ENCODE peak calls at places on chromosomes 7 and 10, in eight cellular contexts. M is right lobe of liver, W is OCI-LY7, S is fibroblast of pulmonary artery, P is fibroblast of villous mesenchyme, A is PC-3, Q is endodermal cell, H is fibroblast of the aortic adventitia. T is an unnamed sample.

GRCh38 chr7:82678716-82679115 is 235.1 kb upstream of the CACNA2D1 start:
- DNase-seq in S (no peak), W (peak), H (no peak), M (no peak), A (no peak), Q (no peak), P (no peak), T (no peak)

GRCh38 chr7:74499835-74500388 is 46.2 kb downstream of the GTF2IRD1 start:
- DNase-seq in W (no peak), P (no peak), A (no peak), H (no peak), Q (no peak), S (no peak), M (no peak), T (no peak)

GRCh38 chr7:151436446-151437162 is 3.3 kb downstream of the CRYGN start:
- DNase-seq in Q (no peak), P (peak), W (no peak), A (no peak), M (no peak), S (no peak), H (peak), T (no peak)

GRCh38 chr7:138527746-138528223 is 67.7 kb downstream of the TRIM24 start:
- DNase-seq in A (no peak), M (no peak), H (peak), Q (peak), W (peak), S (peak), P (peak), T (peak)

GRCh38 chr7:107846324-107846723 is 43.3 kb upstream of the SLC26A3 start:
- DNase-seq in A (no peak), W (no peak), M (no peak), H (no peak), S (no peak), Q (no peak), P (no peak), T (no peak)

GRCh38 chr7:2872296-2872874 is 28.3 kb upstream of the GNA12 start:
- DNase-seq in S (no peak), M (no peak), Q (no peak), W (peak), P (no peak), A (no peak), H (no peak), T (no peak)

GRCh38 chr7:135575296-135575695 is 17.6 kb downstream of the NUP205 start:
- DNase-seq in S (no peak), A (no peak), H (no peak), W (peak), M (no peak), Q (no peak), P (peak), T (no peak)

GRCh38 chr10:45564303-45564959 is 108.1 kb downstream of the ZFAND4 start:
- DNase-seq in W (no peak), Q (no peak), P (no peak), S (no peak), M (no peak), A (no peak), H (no peak), T (no peak)

GRCh38 chr10:90604636-90605035 is 253.2 kb downstream of the HTR7 start:
- DNase-seq in Q (no peak), M (no peak), P (peak), W (no peak), S (no peak), H (no peak), A (no peak), T (no peak)

GRCh38 chr10:93756128-93756517 is 1.6 kb upstream of the LGI1 start:
- DNase-seq in W (no peak), M (no peak), P (no peak), S (no peak), Q (no peak), H (no peak), A (no peak), T (no peak)

GRCh38 chr10:93757136-93757535 is 600 bp upstream of the LGI1 start:
- DNase-seq in S (no peak), H (peak), Q (peak), P (no peak), M (no peak), A (no peak), W (no peak), T (peak)

GRCh38 chr10:93758911-93759410 is 1.2 kb downstream of the LGI1 start:
- DNase-seq in S (no peak), P (peak), H (peak), W (no peak), A (no peak), M (no peak), Q (no peak), T (no peak)

GRCh38 chr10:93758510-93758885 is 762 bp downstream of the LGI1 start:
- DNase-seq in Q (no peak), S (no peak), W (no peak), H (no peak), M (no peak), P (no peak), A (no peak), T (no peak)

GRCh38 chr10:93757766-93758509 is at the start of gene LGI1:
- DNase-seq in Q (peak), W (no peak), M (no peak), H (peak), P (peak), A (no peak), S (peak), T (peak)
- H3K4me3 ChIP-seq in Q (peak), W (no peak), M (peak), H (peak), P (peak), A (no peak), S (no peak), T (no peak)

GRCh38 chr7:114428211-114428610 is 13.6 kb downstream of the FOXP2 start:
- DNase-seq in H (no peak), S (no peak), M (no peak), P (no peak), Q (no peak), A (no peak), W (no peak), T (no peak)

GRCh38 chr7:114422478-114423217 is 8.0 kb downstream of the FOXP2 start:
- DNase-seq in W (no peak), A (peak), P (no peak), H (no peak), Q (no peak), S (no peak), M (no peak), T (no peak)

GRCh38 chr7:114426380-114426779 is 11.8 kb downstream of the FOXP2 start:
- DNase-seq in A (no peak), W (no peak), P (no peak), M (no peak), H (no peak), S (no peak), Q (no peak), T (no peak)

GRCh38 chr7:114423218-114423496 is 8.5 kb downstream of the FOXP2 start:
- DNase-seq in W (no peak), H (no peak), A (no peak), P (no peak), M (no peak), S (no peak), Q (no peak), T (no peak)

DNA sequence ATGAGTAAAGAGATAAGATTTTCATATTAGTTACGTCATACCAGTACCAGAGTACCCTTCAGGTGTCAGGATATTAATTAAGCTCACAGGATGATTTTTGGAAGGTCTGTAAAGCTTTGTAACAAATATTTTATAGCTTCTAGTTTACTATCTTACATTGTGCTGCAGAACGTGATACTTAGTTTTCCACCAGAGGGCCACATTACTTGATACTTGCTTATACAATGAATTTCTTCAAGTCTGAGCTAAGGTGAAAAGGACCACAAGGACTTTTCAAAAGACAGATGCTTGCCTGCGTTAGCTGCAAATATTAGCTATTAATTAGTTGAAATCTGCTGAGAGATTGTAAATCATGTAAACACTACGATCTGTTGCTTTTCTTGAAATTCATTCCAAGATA is 12.2 kb downstream of the FOXP2 start:
- DNase-seq in M (no peak), A (peak), P (peak), W (no peak), H (peak), Q (no peak), S (peak), T (peak)
- TF ChIP-seq CTCF in M (peak), A (peak), P (peak), W (peak), H (peak), Q (peak), S (peak), T (peak)

DNA sequence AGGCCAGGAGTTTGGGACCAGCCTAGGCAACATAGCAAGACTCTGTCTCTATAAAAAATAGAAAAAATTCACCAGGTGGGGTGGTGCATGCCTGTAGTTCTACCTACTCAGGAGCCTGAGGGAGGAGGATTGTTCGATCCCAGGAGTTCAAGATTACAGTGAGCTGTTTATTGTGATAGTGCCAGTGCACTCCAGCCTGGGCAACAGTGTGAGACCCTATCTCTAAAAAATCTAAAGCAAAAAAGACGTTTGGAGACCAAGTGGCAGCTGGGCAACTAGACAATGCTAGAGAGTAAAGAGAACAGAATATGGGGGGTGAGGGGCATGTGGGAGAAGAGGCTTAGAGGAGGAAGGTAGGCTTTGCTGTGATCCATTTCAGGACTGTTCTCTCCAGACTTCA is 1.4 kb downstream of the PDSS1 start:
- DNase-seq in M (no peak), H (no peak), Q (no peak), P (no peak), W (no peak), A (no peak), S (no peak), T (no peak)
- H3K4me3 ChIP-seq in M (no peak), H (peak), Q (peak), P (no peak), W (peak), A (peak), S (peak), T (no peak)

DNA sequence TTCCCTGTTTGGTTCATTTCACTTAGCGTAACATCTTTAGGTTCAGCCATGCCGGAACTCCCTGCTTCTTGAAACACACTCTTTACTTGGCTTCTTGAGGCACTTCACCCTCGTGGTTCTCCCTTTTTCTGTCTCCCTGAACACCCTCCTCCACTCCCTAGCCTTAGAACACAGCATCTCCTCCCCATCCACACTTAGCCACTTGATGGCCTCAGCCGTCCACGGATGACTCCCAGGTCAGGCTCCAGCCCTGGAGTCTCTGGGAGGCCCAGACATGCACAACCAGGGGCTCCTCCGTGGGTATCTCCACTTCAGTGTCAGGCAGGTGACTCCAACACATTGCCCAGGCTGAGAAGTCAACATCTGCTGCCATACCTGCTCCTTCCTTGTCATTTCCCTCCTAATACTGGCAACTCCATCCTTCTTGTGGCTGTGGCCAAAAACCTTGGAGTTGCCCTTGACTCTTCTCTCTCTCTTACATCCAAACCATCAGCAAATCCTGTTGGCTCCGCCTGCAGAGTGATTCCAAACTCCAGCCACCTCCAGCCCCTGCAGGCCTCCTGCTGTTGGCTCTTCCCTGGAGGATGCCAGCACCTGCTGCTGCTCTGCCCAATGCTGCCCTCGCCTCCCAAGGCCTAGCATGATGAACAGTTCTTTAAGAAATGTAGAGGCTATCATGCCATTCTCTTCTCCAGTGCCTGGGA is 8.4 kb upstream of the INMT start:
- DNase-seq in A (peak), W (no peak), S (peak), M (no peak), Q (no peak), P (peak), H (peak), T (no peak)
- TF ChIP-seq CTCF in A (peak), W (no peak), S (peak), M (peak), Q (peak), P (peak), H (peak), T (peak)

DNA sequence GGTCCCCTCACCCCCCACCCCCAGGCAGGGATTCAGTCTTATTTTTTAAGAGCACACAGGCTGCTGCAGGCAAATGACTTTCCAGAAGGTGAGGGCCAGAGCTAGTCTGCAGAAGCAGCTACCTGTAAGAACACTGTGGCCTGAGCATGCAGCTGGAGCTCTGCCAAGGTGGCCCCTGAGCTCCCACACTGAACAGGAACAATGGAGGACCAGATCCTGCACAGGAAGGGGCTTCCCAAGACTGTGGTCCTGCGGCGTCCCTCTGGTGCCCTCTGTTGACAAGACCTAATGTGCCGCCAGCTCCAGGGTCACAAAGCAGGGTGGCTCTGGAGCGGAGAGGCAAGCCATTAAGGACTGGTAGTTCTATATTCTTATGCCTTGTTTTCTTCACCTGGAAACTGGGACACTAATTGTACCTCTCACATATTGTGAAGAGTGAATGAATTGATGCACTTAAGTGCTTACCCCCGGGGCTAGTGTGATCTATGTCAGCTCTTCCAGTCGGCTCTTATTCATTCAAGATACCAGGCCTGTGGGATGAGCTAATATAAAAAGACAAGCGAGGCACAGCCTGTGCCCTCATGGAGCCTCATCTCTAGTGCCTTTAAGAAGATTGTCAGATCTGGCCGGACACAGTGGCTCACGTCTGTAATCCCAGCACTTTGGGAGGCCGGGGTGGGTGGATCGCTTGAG is 8.0 kb upstream of the BEND7 start:
- DNase-seq in P (peak), S (peak), H (peak), M (peak), Q (peak), A (peak), W (peak), T (peak)
- H3K4me3 ChIP-seq in P (no peak), S (no peak), H (no peak), M (no peak), Q (no peak), A (no peak), W (no peak), T (no peak)

GRCh38 chr7:159031135-159031701 is 113.4 kb downstream of the VIPR2 start:
- DNase-seq in Q (peak), S (no peak), M (peak), A (no peak), P (no peak), H (no peak), W (no peak), T (no peak)

GRCh38 chr7:159032310-159032709 is 112.4 kb downstream of the VIPR2 start:
- DNase-seq in P (no peak), W (no peak), M (peak), S (no peak), Q (peak), H (no peak), A (no peak), T (no peak)

GRCh38 chr7:159028456-159029401 is 115.9 kb downstream of the VIPR2 start:
- DNase-seq in M (peak), P (no peak), S (no peak), A (no peak), H (no peak), Q (peak), W (no peak), T (no peak)

GRCh38 chr7:159031750-159032149 is 112.9 kb downstream of the VIPR2 start:
- DNase-seq in Q (no peak), H (no peak), M (no peak), W (no peak), S (no peak), A (no peak), P (no peak), T (no peak)

DNA sequence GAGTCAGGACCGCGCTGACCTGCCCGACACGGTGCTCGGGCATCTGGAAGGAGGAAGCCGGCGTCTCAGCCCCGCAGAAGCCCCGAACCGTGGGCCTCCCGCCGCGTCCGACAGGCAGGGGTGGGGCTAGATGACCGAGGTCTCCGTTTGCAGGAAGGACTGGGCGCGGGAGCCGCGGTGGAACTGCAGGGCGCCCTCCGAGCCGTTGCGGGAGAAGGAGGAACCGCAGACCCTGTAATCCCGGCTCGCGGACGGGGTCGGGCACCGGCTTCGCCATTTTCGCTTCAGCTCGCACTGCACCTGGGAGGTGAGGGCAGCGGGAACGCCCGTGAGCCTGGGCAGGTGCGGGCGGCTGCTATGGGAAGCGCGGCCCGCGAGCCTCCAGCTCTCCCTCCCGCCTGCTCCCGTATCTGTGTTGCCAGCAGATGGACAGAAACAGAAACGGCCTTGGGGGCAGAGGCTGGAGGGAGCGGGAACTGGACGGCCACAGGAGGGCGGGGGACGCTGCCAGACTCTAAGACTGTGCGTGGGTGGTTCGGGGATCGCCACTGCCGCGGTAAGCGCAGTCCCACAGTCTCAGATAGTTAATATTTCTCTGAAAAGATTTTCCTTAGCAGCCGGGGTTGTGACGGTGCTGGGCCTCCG is 114.1 kb downstream of the VIPR2 start:
- DNase-seq in Q (peak), W (no peak), S (peak), A (no peak), P (peak), H (no peak), M (peak), T (no peak)
- TF ChIP-seq CTCF in Q (peak), W (no peak), S (peak), A (peak), P (peak), H (peak), M (peak), T (no peak)

DNA sequence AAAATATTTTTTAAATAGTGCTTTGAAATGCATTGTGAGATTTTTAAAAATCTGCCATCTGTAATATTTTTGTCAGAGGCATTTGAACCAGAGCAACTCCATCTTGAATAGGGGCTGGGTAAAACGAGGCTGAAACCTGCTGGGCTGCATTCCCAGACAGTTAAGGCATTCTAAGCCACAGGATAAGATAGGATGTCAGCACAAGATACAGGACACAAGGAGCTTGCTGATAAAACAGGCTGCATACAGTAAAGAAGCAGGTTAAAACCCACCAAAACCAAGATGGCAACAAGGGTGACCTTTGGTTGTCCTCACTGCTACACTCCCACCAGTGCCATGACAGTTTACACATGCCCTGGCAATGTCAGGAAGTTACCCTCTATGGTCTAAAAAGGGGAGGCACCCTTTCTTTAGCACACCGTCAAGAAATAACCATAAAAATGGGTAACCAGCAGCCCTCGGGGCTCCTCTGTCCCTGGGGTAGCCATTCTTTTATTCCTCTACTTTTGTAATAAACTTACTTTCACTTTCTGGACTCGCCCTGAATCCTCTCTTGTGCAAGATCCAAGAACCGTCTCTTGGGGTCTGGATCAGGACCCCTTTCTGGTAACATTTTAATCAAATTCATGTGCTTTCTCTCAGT is 273.7 kb downstream of the SEMA3D start:
- DNase-seq in S (no peak), H (peak), Q (peak), M (no peak), W (no peak), A (peak), P (peak), T (no peak)
- H3K4me3 ChIP-seq in S (no peak), H (no peak), Q (no peak), M (no peak), W (no peak), A (no peak), P (no peak), T (no peak)

GRCh38 chr10:4167216-4167615 is 382.2 kb upstream of the KLF6 start:
- DNase-seq in P (no peak), H (no peak), M (no peak), A (no peak), Q (no peak), S (no peak), W (no peak), T (no peak)
- TF ChIP-seq CTCF in P (no peak), H (no peak), M (no peak), A (no peak), Q (no peak), S (no peak), W (no peak), T (no peak)

GRCh38 chr10:81722405-81722804 is 152.6 kb upstream of the NRG3 start:
- DNase-seq in S (no peak), A (no peak), W (no peak), Q (no peak), P (no peak), M (no peak), H (no peak), T (no peak)
- H3K4me3 ChIP-seq in S (no peak), A (no peak), W (no peak), Q (no peak), P (no peak), M (no peak), H (no peak), T (no peak)

GRCh38 chr10:78164687-78165086 is 131.0 kb downstream of the RPS24 start:
- DNase-seq in M (no peak), H (no peak), W (no peak), A (no peak), P (no peak), Q (no peak), S (no peak), T (no peak)

GRCh38 chr10:78169214-78169613 is 135.6 kb downstream of the RPS24 start:
- DNase-seq in Q (no peak), A (no peak), P (no peak), M (no peak), W (no peak), S (no peak), H (no peak), T (no peak)

GRCh38 chr10:78165172-78165571 is 131.5 kb downstream of the RPS24 start:
- DNase-seq in A (no peak), P (no peak), W (no peak), Q (no peak), H (no peak), M (no peak), S (no peak), T (no peak)

GRCh38 chr10:78162867-78163266 is 129.2 kb downstream of the RPS24 start:
- DNase-seq in W (no peak), M (no peak), H (no peak), S (no peak), Q (no peak), A (no peak), P (no peak), T (no peak)

GRCh38 chr10:78165617-78166016 is 132.0 kb downstream of the RPS24 start:
- DNase-seq in M (no peak), S (no peak), A (peak), P (peak), H (no peak), Q (peak), W (no peak), T (no peak)
- TF ChIP-seq CTCF in M (no peak), S (no peak), A (peak), P (peak), H (no peak), Q (peak), W (no peak), T (peak)

T was measured in astrocyte of the spinal cord.